ENCODE peak calls at places on chromosomes 13 and 19, in seven cellular contexts. S is activated CD4-positive, alpha-beta memory T cell treated with anti-CD3 and anti-CD28 coated beads, Interleukin-2, amount 10 ng/mL, durations not matched to agents 7 days and 5 days; R is NCI-H1417; U is HT1080; H is fibroblast of mammary gland; O is GM04504; K is stimulated activated CD4-positive, alpha-beta T cell treated with anti-CD3 and anti-CD28 coated beads, Interleukin-4, amount 100 ng/mL, for 4 hours. N is an unnamed sample.

GRCh38 chr19:43562698-43563241 is 12.6 kb downstream of the XRCC1 start:
- DNase-seq in H (peak; percentile 78), O (peak; percentile 80), U (peak; percentile 100), K (peak; percentile 76), R (peak; percentile 81), S (peak; percentile 85), N (no peak)

GRCh38 chr13:97279913-97280312 is 57.8 kb downstream of the MBNL2 start:
- DNase-seq in S (no peak), R (no peak), H (peak; percentile 64), O (no peak), U (no peak), K (no peak), N (no peak)

GRCh38 chr13:40598599-40598998 is 67.8 kb downstream of the FOXO1 start:
- DNase-seq in U (no peak), K (no peak), O (no peak), R (no peak), H (no peak), S (no peak), N (no peak)

GRCh38 chr19:6738726-6739389 is 622 bp upstream of the TRIP10 start:
- DNase-seq in H (peak; percentile 47), K (peak; percentile 24), U (no peak), R (peak; percentile 53), O (no peak), S (peak; percentile 47), N (no peak)

GRCh38 chr19:3099347-3100145 is 5.4 kb downstream of the GNA11 start:
- DNase-seq in K (no peak), S (no peak), R (peak; percentile 58), H (no peak), O (no peak), U (no peak), N (no peak)

GRCh38 chr19:44770550-44771257 is 7.0 kb upstream of the CBLC start:
- DNase-seq in S (peak; percentile 99), R (peak; percentile 93), U (peak; percentile 83), H (peak; percentile 94), K (peak; percentile 96), O (peak; percentile 84), N (peak; percentile 88)

GRCh38 chr13:23956106-23956505 is 58.8 kb upstream of the C1QTNF9B start:
- DNase-seq in U (peak; percentile 85), K (no peak), S (peak; percentile 45), H (peak; percentile 67), R (no peak), O (no peak), N (no peak)

GRCh38 chr19:55581145-55581827 is 638 bp upstream of the ZNF579 start:
- DNase-seq in K (no peak), R (no peak), U (no peak), O (no peak), H (no peak), S (no peak), N (no peak)

GRCh38 chr19:52735734-52736133 is 890 bp upstream of the ZNF611 start:
- DNase-seq in R (peak; percentile 31), U (no peak), S (peak; percentile 16), O (no peak), K (no peak), H (peak; percentile 74), N (no peak)

GRCh38 chr13:110815471-110816204 is 99.2 kb downstream of the ANKRD10 start:
- DNase-seq in R (peak; percentile 92), S (no peak), O (no peak), K (no peak), U (no peak), H (no peak), N (no peak)

GRCh38 chr19:4108767-4109625 is 14.9 kb downstream of the MAP2K2 start:
- DNase-seq in H (no peak), R (no peak), K (peak; percentile 72), U (no peak), O (no peak), S (peak; percentile 74), N (no peak)

GRCh38 chr19:55440411-55441105 is 2.5 kb downstream of the SHISA7 start:
- DNase-seq in K (no peak), U (no peak), H (no peak), R (peak; percentile 73), S (no peak), O (no peak), N (no peak)

GRCh38 chr13:99028890-99029289 is 51.0 kb upstream of the DOCK9 start:
- DNase-seq in S (peak; percentile 65), R (no peak), H (no peak), U (peak; percentile 46), K (peak; percentile 30), O (no peak), N (no peak)

GRCh38 chr13:113974304-113975281 is 717 bp upstream of the C13orf46 start:
- DNase-seq in K (no peak), H (no peak), U (no peak), S (no peak), O (no peak), R (no peak), N (no peak)

GRCh38 chr13:73428137-73428536 is 369.3 kb downstream of the KLF5 start:
- DNase-seq in H (peak; percentile 78), O (no peak), R (no peak), U (peak; percentile 80), K (no peak), S (no peak), N (peak; percentile 60)

GRCh38 chr19:33390120-33390907 is 16.8 kb downstream of the CEBPG start:
- DNase-seq in O (no peak), U (no peak), H (peak; percentile 20), S (no peak), K (no peak), R (peak; percentile 23), N (no peak)

GRCh38 chr13:67223024-67223423 is 7.1 kb downstream of the PCDH9 start:
- DNase-seq in H (peak; percentile 69), U (no peak), S (no peak), R (no peak), O (no peak), K (no peak), N (no peak)

N was measured in amniotic stem cell.